ENCODE peak calls at places on chromosomes 2 and 18, in eight cellular contexts. P is CD8-positive, alpha-beta memory T cell; V is tibial nerve; L is DND-41; X is SJCRH30; Z is psoas muscle; R is naive thymus-derived CD4-positive, alpha-beta T cell; W is CD4-positive, alpha-beta T cell. J is an unnamed sample. For H3K9me3, the result is how much of the 10 kb centered on the place peaks cover.

GRCh38 chr2:207108440-207108839 is 57.3 kb downstream of the KLF7 start:
- DNase-seq in P (no peak), V (no peak), L (no peak), X (no peak), Z (no peak), R (no peak), W (no peak), J (no peak)

GRCh38 chr2:170930132-170931109 is 1.4 kb downstream of the GORASP2 start:
- DNase-seq in P (peak), V (no peak), L (peak), X (peak), Z (no peak), R (peak), W (peak), J (no peak)

GRCh38 chr2:101775636-101776035 is 78.1 kb downstream of the MAP4K4 start:
- DNase-seq in P (no peak), V (no peak), L (no peak), X (no peak), Z (no peak), R (no peak), W (no peak), J (no peak)

GRCh38 chr18:14747513-14748474 is at the start of gene ANKRD30B:
- DNase-seq in P (no peak), V (no peak), L (no peak), X (no peak), Z (no peak), R (peak), W (no peak), J (peak)

GRCh38 chr18:40810371-40810770 is 1144.7 kb upstream of the PIK3C3 start:
- DNase-seq in P (no peak), V (no peak), L (no peak), X (no peak), Z (no peak), R (no peak), W (no peak), J (no peak)

GRCh38 chr18:59249186-59249774 is 24.0 kb downstream of the RAX start:
- DNase-seq in P (no peak), V (no peak), L (peak), X (peak), Z (no peak), R (peak), W (no peak), J (no peak)

GRCh38 chr2:29290293-29291052 is 175.3 kb downstream of the CLIP4 start:
- DNase-seq in P (no peak), V (no peak), L (no peak), X (no peak), Z (no peak), R (no peak), W (no peak), J (no peak)

GRCh38 chr2:20723543-20723942 is 56.6 kb downstream of the GDF7 start:
- DNase-seq in P (no peak), V (no peak), L (no peak), X (no peak), Z (no peak), R (no peak), W (no peak), J (no peak)

GRCh38 chr2:30039101-30039500 is 107.7 kb upstream of the YPEL5 start:
- DNase-seq in P (no peak), V (no peak), L (no peak), X (no peak), Z (no peak), R (no peak), W (no peak), J (no peak)

GRCh38 chr18:53191634-53192033 is 851.6 kb downstream of the DCC start:
- DNase-seq in P (no peak), V (no peak), L (no peak), X (no peak), Z (no peak), R (no peak), W (no peak), J (no peak)

GRCh38 chr2:202149155-202149762 is 76.2 kb downstream of the KIAA2012 start:
- DNase-seq in P (no peak), V (peak), L (no peak), X (no peak), Z (peak), R (no peak), W (no peak), J (no peak)

GRCh38 chr2:84807063-84807485 is 73.8 kb downstream of the TRABD2A start:
- DNase-seq in P (no peak), V (no peak), L (no peak), X (peak), Z (no peak), R (no peak), W (no peak), J (no peak)

GRCh38 chr2:183010112-183010511 is 28.1 kb downstream of the NCKAP1 start:
- DNase-seq in P (no peak), V (no peak), L (no peak), X (peak), Z (peak), R (no peak), W (no peak), J (no peak)

GRCh38 chr2:17148298-17149228 is 369.7 kb downstream of the RAD51AP2 start:
- DNase-seq in P (no peak), V (no peak), L (no peak), X (peak), Z (no peak), R (no peak), W (no peak), J (no peak)

GRCh38 chr2:148745151-148745851 is 100.8 kb downstream of the EPC2 start:
- DNase-seq in P (no peak), V (no peak), L (no peak), X (no peak), Z (no peak), R (no peak), W (no peak), J (no peak)

GRCh38 chr2:118044849-118045248 is 31.0 kb upstream of the CCDC93 start:
- DNase-seq in P (no peak), V (no peak), L (no peak), X (no peak), Z (no peak), R (no peak), W (no peak), J (no peak)

GRCh38 chr2:38075436-38076249 is at the start of gene CYP1B1:
- DNase-seq in P (no peak), V (no peak), L (no peak), X (no peak), Z (peak), R (no peak), W (no peak), J (no peak)

GRCh38 chr2:11123856-11124759 is 31.2 kb upstream of the SLC66A3 start:
- DNase-seq in P (peak), V (no peak), L (peak), X (peak), Z (peak), R (peak), W (peak), J (peak)

GRCh38 chr2:10533811-10534321 is 85.7 kb upstream of the ODC1 start:
- DNase-seq in P (no peak), V (no peak), L (no peak), X (peak), Z (no peak), R (no peak), W (no peak), J (peak)

GRCh38 chr2:216877085-216877484 is 17.2 kb upstream of the TNP1 start:
- DNase-seq in P (no peak), V (no peak), L (no peak), X (no peak), Z (no peak), R (no peak), W (no peak), J (no peak)

GRCh38 chr18:21191596-21192307 is 50.3 kb upstream of the GREB1L start:
- DNase-seq in P (no peak), V (no peak), L (peak), X (peak), Z (peak), R (no peak), W (no peak), J (peak)

GRCh38 chr2:233597522-233597921 is 19.9 kb upstream of the UGT1A8 start:
- DNase-seq in P (no peak), V (no peak), L (no peak), X (no peak), Z (no peak), R (no peak), W (no peak), J (no peak)

GRCh38 chr2:174704647-174705046 is 59.6 kb downstream of the CHRNA1 start:
- DNase-seq in P (no peak), V (no peak), L (no peak), X (no peak), Z (no peak), R (no peak), W (no peak), J (no peak)

GRCh38 chr2:132463719-132464118 is 47.1 kb downstream of the GPR39 start:
- DNase-seq in P (no peak), V (no peak), L (no peak), X (no peak), Z (no peak), R (no peak), W (no peak), J (no peak)
- H3K9me3 ChIP-seq in P (under half), V (under half), L (under half), X (under half), Z (under half), R (under half), W (under half), J (under half)

GRCh38 chr2:8608411-8608954 is 73.4 kb upstream of the ID2 start:
- DNase-seq in P (no peak), V (no peak), L (peak), X (no peak), Z (no peak), R (no peak), W (no peak), J (no peak)
- H3K27ac ChIP-seq in P (no peak), V (no peak), L (no peak), X (no peak), Z (no peak), R (no peak), W (no peak), J (no peak)

DNA sequence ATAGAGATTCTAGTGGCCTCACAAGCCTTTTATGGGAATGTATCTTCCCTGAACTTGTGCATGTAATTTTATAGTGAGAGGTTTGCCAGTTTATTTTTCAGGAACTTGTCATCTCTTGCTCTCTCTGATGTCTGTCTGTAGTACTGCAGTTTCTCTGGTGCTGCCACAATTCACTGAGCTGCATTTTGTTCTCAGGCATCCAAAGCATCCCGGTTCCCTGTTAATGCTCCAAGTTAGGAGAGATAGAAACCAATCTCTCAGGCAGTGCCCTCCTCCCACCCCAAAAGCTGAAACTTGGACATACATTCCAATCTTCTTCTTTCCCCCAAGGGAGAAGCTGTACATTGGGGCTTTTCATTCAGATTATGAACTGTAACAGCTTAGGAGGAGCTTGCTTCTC is 30.1 kb upstream of the GRB14 start:
- DNase-seq in P (no peak), V (no peak), L (no peak), X (no peak), Z (no peak), R (no peak), W (no peak), J (no peak)
- H3K9me3 ChIP-seq in P (under half), V (under half), L (under half), X (under half), Z (under half), R (under half), W (under half), J (under half)

GRCh38 chr2:143717053-143717452 is 587.8 kb downstream of the ARHGAP15 start:
- DNase-seq in P (no peak), V (no peak), L (no peak), X (no peak), Z (no peak), R (no peak), W (no peak), J (no peak)
- H3K27ac ChIP-seq in P (no peak), V (peak), L (no peak), X (no peak), Z (no peak), R (no peak), W (no peak), J (peak)

GRCh38 chr2:219246559-219246958 is 1.3 kb downstream of the STK16 start:
- DNase-seq in P (no peak), V (no peak), L (no peak), X (no peak), Z (no peak), R (no peak), W (no peak), J (no peak)
- H3K9me3 ChIP-seq in P (under half), V (under half), L (under half), X (under half), Z (under half), R (under half), W (under half), J (under half)

GRCh38 chr2:64767670-64768425 is 114.1 kb upstream of the SERTAD2 start:
- DNase-seq in P (peak), V (peak), L (peak), X (peak), Z (peak), R (peak), W (peak), J (peak)
- H3K27ac ChIP-seq in P (peak), V (peak), L (peak), X (peak), Z (peak), R (peak), W (peak), J (peak)

DNA sequence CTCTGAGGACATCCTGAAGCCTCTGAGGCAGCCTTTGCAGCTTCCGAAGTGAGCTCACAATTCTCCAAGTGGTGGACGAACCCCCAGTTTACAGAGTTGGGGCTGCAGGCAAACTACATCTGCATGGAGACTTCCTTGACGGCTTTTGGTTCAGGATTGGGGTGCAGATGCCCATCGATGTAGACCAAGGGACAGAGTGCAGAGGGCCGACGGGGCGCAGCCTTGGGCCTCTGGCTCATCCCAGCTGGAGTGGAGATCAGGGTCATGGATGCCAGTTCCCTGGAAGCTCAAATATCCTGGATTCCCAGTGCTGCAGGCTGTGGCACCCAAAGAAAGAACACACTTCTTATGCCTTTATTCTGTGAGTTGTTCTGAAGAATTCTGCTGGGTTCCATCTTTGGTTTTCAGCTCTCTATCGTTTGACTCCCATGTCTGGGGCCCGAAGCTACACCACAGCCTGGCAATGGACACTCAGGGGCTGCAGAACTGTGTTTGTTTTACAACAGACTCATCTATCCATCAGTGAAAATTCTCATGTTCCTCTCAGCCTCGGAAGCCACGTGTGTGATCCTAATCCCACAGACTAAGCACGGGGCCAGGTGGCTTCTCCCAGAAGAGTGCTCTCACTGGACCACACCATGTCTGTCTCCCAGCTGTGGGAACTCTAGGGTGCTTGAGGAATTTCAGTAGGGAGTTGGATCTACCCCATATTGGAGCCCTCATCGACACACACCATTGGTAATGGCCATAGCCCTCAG is 414.1 kb upstream of the MYT1L start:
- DNase-seq in P (no peak), V (no peak), L (no peak), X (no peak), Z (no peak), R (no peak), W (no peak), J (no peak)
- H3K9me3 ChIP-seq in P (under half), V (under half), L (under half), X (under half), Z (under half), R (under half), W (under half), J (under half)

J was measured in upper lobe of left lung.